ENCODE peak calls at places on chromosomes 1 and 21, in ten cellular contexts. One of them, this sample, is unnamed.

GRCh38 chr1:92877081-92877711 is 45.4 kb downstream of the RPL5 start:
- DNase-seq in CD8-positive, alpha-beta memory T cell: no peak
- DNase-seq in upper lobe of right lung: no peak
- DNase-seq in lower lobe of right lung: no peak
- DNase-seq in transverse colon: no peak
- DNase-seq in CD8-positive, alpha-beta T cell: no peak
- DNase-seq in thyroid gland: no peak
- DNase-seq in fibroblast of lung: no peak
- DNase-seq in mesenchymal stem cell: no peak
- DNase-seq in ascending aorta: no peak
- DNase-seq in this sample: no peak

GRCh38 chr1:59947047-59947938 is 20.7 kb upstream of the CYP2J2 start:
- DNase-seq in CD8-positive, alpha-beta T cell: peak; percentile 47
- DNase-seq in lower lobe of right lung: peak; percentile 51
- DNase-seq in mesenchymal stem cell: peak; percentile 62
- DNase-seq in ascending aorta: peak; percentile 69
- DNase-seq in upper lobe of right lung: no peak
- DNase-seq in fibroblast of lung: peak; percentile 75
- DNase-seq in CD8-positive, alpha-beta memory T cell: peak; percentile 21
- DNase-seq in thyroid gland: peak; percentile 48
- DNase-seq in transverse colon: peak; percentile 61
- DNase-seq in this sample: peak; percentile 71

GRCh38 chr1:110339427-110340206 is 440 bp downstream of the RBM15 start:
- DNase-seq in transverse colon: peak; percentile 63
- DNase-seq in lower lobe of right lung: peak; percentile 75
- DNase-seq in fibroblast of lung: peak; percentile 60
- DNase-seq in CD8-positive, alpha-beta T cell: peak; percentile 69
- DNase-seq in CD8-positive, alpha-beta memory T cell: peak; percentile 56
- DNase-seq in thyroid gland: peak; percentile 62
- DNase-seq in upper lobe of right lung: peak; percentile 81
- DNase-seq in ascending aorta: no peak
- DNase-seq in mesenchymal stem cell: peak; percentile 73
- DNase-seq in this sample: no peak

GRCh38 chr1:23772049-23772853 is 6.0 kb upstream of the PITHD1 start:
- DNase-seq in upper lobe of right lung: peak; percentile 92
- DNase-seq in thyroid gland: peak; percentile 88
- DNase-seq in mesenchymal stem cell: peak; percentile 81
- DNase-seq in lower lobe of right lung: peak; percentile 92
- DNase-seq in fibroblast of lung: peak; percentile 81
- DNase-seq in CD8-positive, alpha-beta T cell: peak; percentile 83
- DNase-seq in CD8-positive, alpha-beta memory T cell: peak; percentile 71
- DNase-seq in ascending aorta: peak; percentile 92
- DNase-seq in transverse colon: peak; percentile 90
- DNase-seq in this sample: peak; percentile 92

GRCh38 chr1:179251675-179252074 is 22.2 kb upstream of the ABL2 start:
- DNase-seq in mesenchymal stem cell: peak; percentile 56
- DNase-seq in lower lobe of right lung: no peak
- DNase-seq in CD8-positive, alpha-beta memory T cell: peak; percentile 4
- DNase-seq in upper lobe of right lung: no peak
- DNase-seq in transverse colon: no peak
- DNase-seq in ascending aorta: no peak
- DNase-seq in thyroid gland: no peak
- DNase-seq in fibroblast of lung: peak; percentile 75
- DNase-seq in CD8-positive, alpha-beta T cell: no peak
- DNase-seq in this sample: no peak

GRCh38 chr1:71081697-71082080 is 854 bp upstream of the ZRANB2 start:
- DNase-seq in fibroblast of lung: no peak
- DNase-seq in mesenchymal stem cell: no peak
- DNase-seq in lower lobe of right lung: peak; percentile 53
- DNase-seq in ascending aorta: no peak
- DNase-seq in upper lobe of right lung: peak; percentile 65
- DNase-seq in CD8-positive, alpha-beta memory T cell: no peak
- DNase-seq in CD8-positive, alpha-beta T cell: no peak
- DNase-seq in transverse colon: no peak
- DNase-seq in thyroid gland: peak; percentile 25
- DNase-seq in this sample: peak; percentile 27

GRCh38 chr1:246181244-246181643 is 325.8 kb downstream of the SMYD3 start:
- DNase-seq in transverse colon: no peak
- DNase-seq in lower lobe of right lung: no peak
- DNase-seq in upper lobe of right lung: no peak
- DNase-seq in fibroblast of lung: no peak
- DNase-seq in mesenchymal stem cell: no peak
- DNase-seq in CD8-positive, alpha-beta memory T cell: no peak
- DNase-seq in thyroid gland: no peak
- DNase-seq in CD8-positive, alpha-beta T cell: no peak
- DNase-seq in ascending aorta: no peak
- DNase-seq in this sample: no peak

GRCh38 chr1:245576323-245576722 is 421.5 kb downstream of the KIF26B start:
- DNase-seq in lower lobe of right lung: no peak
- DNase-seq in fibroblast of lung: no peak
- DNase-seq in upper lobe of right lung: no peak
- DNase-seq in ascending aorta: no peak
- DNase-seq in CD8-positive, alpha-beta memory T cell: no peak
- DNase-seq in CD8-positive, alpha-beta T cell: no peak
- DNase-seq in transverse colon: no peak
- DNase-seq in mesenchymal stem cell: no peak
- DNase-seq in thyroid gland: no peak
- DNase-seq in this sample: no peak

GRCh38 chr1:244789276-244789580 is 46.2 kb upstream of the COX20 start:
- DNase-seq in mesenchymal stem cell: no peak
- DNase-seq in CD8-positive, alpha-beta memory T cell: no peak
- DNase-seq in transverse colon: no peak
- DNase-seq in lower lobe of right lung: no peak
- DNase-seq in thyroid gland: no peak
- DNase-seq in ascending aorta: no peak
- DNase-seq in fibroblast of lung: no peak
- DNase-seq in upper lobe of right lung: no peak
- DNase-seq in CD8-positive, alpha-beta T cell: no peak
- DNase-seq in this sample: no peak

GRCh38 chr21:26469789-26470188 is 103.3 kb downstream of the CYYR1 start:
- DNase-seq in mesenchymal stem cell: peak; percentile 61
- DNase-seq in ascending aorta: peak; percentile 66
- DNase-seq in fibroblast of lung: peak; percentile 93
- DNase-seq in upper lobe of right lung: no peak
- DNase-seq in lower lobe of right lung: no peak
- DNase-seq in CD8-positive, alpha-beta memory T cell: no peak
- DNase-seq in transverse colon: no peak
- DNase-seq in thyroid gland: no peak
- DNase-seq in CD8-positive, alpha-beta T cell: no peak
- DNase-seq in this sample: no peak

GRCh38 chr1:172145231-172145651 is 275.2 kb upstream of the C1orf105 start:
- DNase-seq in CD8-positive, alpha-beta T cell: no peak
- DNase-seq in CD8-positive, alpha-beta memory T cell: no peak
- DNase-seq in thyroid gland: no peak
- DNase-seq in lower lobe of right lung: no peak
- DNase-seq in mesenchymal stem cell: peak; percentile 82
- DNase-seq in transverse colon: no peak
- DNase-seq in ascending aorta: no peak
- DNase-seq in fibroblast of lung: peak; percentile 73
- DNase-seq in upper lobe of right lung: no peak
- DNase-seq in this sample: no peak

GRCh38 chr1:38577937-38578443 is 281.6 kb downstream of the RRAGC start:
- DNase-seq in thyroid gland: no peak
- DNase-seq in ascending aorta: no peak
- DNase-seq in transverse colon: no peak
- DNase-seq in CD8-positive, alpha-beta memory T cell: no peak
- DNase-seq in fibroblast of lung: no peak
- DNase-seq in upper lobe of right lung: no peak
- DNase-seq in CD8-positive, alpha-beta T cell: no peak
- DNase-seq in lower lobe of right lung: no peak
- DNase-seq in mesenchymal stem cell: no peak
- DNase-seq in this sample: no peak

GRCh38 chr1:38578444-38578951 is 281.1 kb downstream of the RRAGC start:
- DNase-seq in transverse colon: no peak
- DNase-seq in lower lobe of right lung: peak; percentile 74
- DNase-seq in thyroid gland: peak; percentile 17
- DNase-seq in CD8-positive, alpha-beta T cell: no peak
- DNase-seq in ascending aorta: no peak
- DNase-seq in upper lobe of right lung: peak; percentile 83
- DNase-seq in CD8-positive, alpha-beta memory T cell: no peak
- DNase-seq in mesenchymal stem cell: no peak
- DNase-seq in fibroblast of lung: no peak
- DNase-seq in this sample: no peak

GRCh38 chr1:38580591-38580990 is 279.0 kb downstream of the RRAGC start:
- DNase-seq in ascending aorta: no peak
- DNase-seq in mesenchymal stem cell: no peak
- DNase-seq in transverse colon: no peak
- DNase-seq in thyroid gland: no peak
- DNase-seq in CD8-positive, alpha-beta T cell: no peak
- DNase-seq in CD8-positive, alpha-beta memory T cell: no peak
- DNase-seq in lower lobe of right lung: no peak
- DNase-seq in fibroblast of lung: no peak
- DNase-seq in upper lobe of right lung: no peak
- DNase-seq in this sample: no peak

GRCh38 chr1:38577385-38577784 is 282.2 kb downstream of the RRAGC start:
- DNase-seq in CD8-positive, alpha-beta memory T cell: no peak
- DNase-seq in mesenchymal stem cell: no peak
- DNase-seq in fibroblast of lung: no peak
- DNase-seq in CD8-positive, alpha-beta T cell: no peak
- DNase-seq in transverse colon: no peak
- DNase-seq in lower lobe of right lung: no peak
- DNase-seq in upper lobe of right lung: no peak
- DNase-seq in thyroid gland: no peak
- DNase-seq in ascending aorta: no peak
- DNase-seq in this sample: no peak

GRCh38 chr1:38579056-38579455 is 280.5 kb downstream of the RRAGC start:
- DNase-seq in transverse colon: no peak
- DNase-seq in upper lobe of right lung: no peak
- DNase-seq in thyroid gland: no peak
- DNase-seq in CD8-positive, alpha-beta memory T cell: no peak
- DNase-seq in CD8-positive, alpha-beta T cell: no peak
- DNase-seq in lower lobe of right lung: no peak
- DNase-seq in mesenchymal stem cell: no peak
- DNase-seq in ascending aorta: no peak
- DNase-seq in fibroblast of lung: no peak
- DNase-seq in this sample: no peak
- H3K27me3 ChIP-seq in transverse colon: peaks cover 54% of the 10 kb centered on the region
- H3K27me3 ChIP-seq in upper lobe of right lung: peaks cover 28% of the 10 kb centered on the region
- H3K27me3 ChIP-seq in thyroid gland: peaks cover 7% of the 10 kb centered on the region
- H3K27me3 ChIP-seq in CD8-positive, alpha-beta memory T cell: peaks cover 19% of the 10 kb centered on the region
- H3K27me3 ChIP-seq in CD8-positive, alpha-beta T cell: peaks cover 9% of the 10 kb centered on the region
- H3K27me3 ChIP-seq in lower lobe of right lung: peaks cover 37% of the 10 kb centered on the region
- H3K27me3 ChIP-seq in mesenchymal stem cell: peaks cover 63% of the 10 kb centered on the region
- H3K27me3 ChIP-seq in ascending aorta: no peaks in the 10 kb centered on the region
- H3K27me3 ChIP-seq in fibroblast of lung: no peaks in the 10 kb centered on the region
- H3K27me3 ChIP-seq in this sample: no peaks in the 10 kb centered on the region

GRCh38 chr21:31726407-31726806 is 5.5 kb downstream of the SCAF4 start:
- DNase-seq in thyroid gland: no peak
- DNase-seq in fibroblast of lung: no peak
- DNase-seq in mesenchymal stem cell: no peak
- DNase-seq in transverse colon: no peak
- DNase-seq in CD8-positive, alpha-beta memory T cell: no peak
- DNase-seq in ascending aorta: no peak
- DNase-seq in CD8-positive, alpha-beta T cell: no peak
- DNase-seq in lower lobe of right lung: no peak
- DNase-seq in upper lobe of right lung: no peak
- DNase-seq in this sample: no peak
- H3K27me3 ChIP-seq in thyroid gland: no peaks in the 10 kb centered on the region
- H3K27me3 ChIP-seq in fibroblast of lung: no peaks in the 10 kb centered on the region
- H3K27me3 ChIP-seq in mesenchymal stem cell: no peaks in the 10 kb centered on the region
- H3K27me3 ChIP-seq in transverse colon: no peaks in the 10 kb centered on the region
- H3K27me3 ChIP-seq in CD8-positive, alpha-beta memory T cell: no peaks in the 10 kb centered on the region
- H3K27me3 ChIP-seq in ascending aorta: no peaks in the 10 kb centered on the region
- H3K27me3 ChIP-seq in CD8-positive, alpha-beta T cell: no peaks in the 10 kb centered on the region
- H3K27me3 ChIP-seq in lower lobe of right lung: no peaks in the 10 kb centered on the region
- H3K27me3 ChIP-seq in upper lobe of right lung: no peaks in the 10 kb centered on the region
- H3K27me3 ChIP-seq in this sample: no peaks in the 10 kb centered on the region

GRCh38 chr1:53736290-53736689 is 2.7 kb downstream of the GLIS1 start:
- DNase-seq in thyroid gland: no peak
- DNase-seq in CD8-positive, alpha-beta T cell: no peak
- DNase-seq in upper lobe of right lung: no peak
- DNase-seq in ascending aorta: no peak
- DNase-seq in fibroblast of lung: peak; percentile 78
- DNase-seq in transverse colon: no peak
- DNase-seq in mesenchymal stem cell: no peak
- DNase-seq in lower lobe of right lung: no peak
- DNase-seq in CD8-positive, alpha-beta memory T cell: no peak
- DNase-seq in this sample: no peak

GRCh38 chr1:53738205-53739108 is 507 bp downstream of the GLIS1 start:
- DNase-seq in transverse colon: no peak
- DNase-seq in fibroblast of lung: peak; percentile 18
- DNase-seq in lower lobe of right lung: no peak
- DNase-seq in CD8-positive, alpha-beta T cell: no peak
- DNase-seq in ascending aorta: no peak
- DNase-seq in CD8-positive, alpha-beta memory T cell: no peak
- DNase-seq in mesenchymal stem cell: no peak
- DNase-seq in thyroid gland: peak; percentile 15
- DNase-seq in upper lobe of right lung: peak; percentile 64
- DNase-seq in this sample: peak; percentile 6

GRCh38 chr1:53737648-53738204 is 1.2 kb downstream of the GLIS1 start:
- DNase-seq in mesenchymal stem cell: no peak
- DNase-seq in fibroblast of lung: peak; percentile 31
- DNase-seq in CD8-positive, alpha-beta T cell: no peak
- DNase-seq in ascending aorta: no peak
- DNase-seq in thyroid gland: peak; percentile 14
- DNase-seq in lower lobe of right lung: no peak
- DNase-seq in transverse colon: no peak
- DNase-seq in upper lobe of right lung: no peak
- DNase-seq in CD8-positive, alpha-beta memory T cell: no peak
- DNase-seq in this sample: no peak

GRCh38 chr1:53740621-53741105 is 1.7 kb upstream of the GLIS1 start:
- DNase-seq in transverse colon: no peak
- DNase-seq in lower lobe of right lung: no peak
- DNase-seq in upper lobe of right lung: no peak
- DNase-seq in fibroblast of lung: peak; percentile 90
- DNase-seq in ascending aorta: no peak
- DNase-seq in thyroid gland: peak; percentile 51
- DNase-seq in mesenchymal stem cell: peak; percentile 30
- DNase-seq in CD8-positive, alpha-beta memory T cell: no peak
- DNase-seq in CD8-positive, alpha-beta T cell: no peak
- DNase-seq in this sample: no peak

DNA sequence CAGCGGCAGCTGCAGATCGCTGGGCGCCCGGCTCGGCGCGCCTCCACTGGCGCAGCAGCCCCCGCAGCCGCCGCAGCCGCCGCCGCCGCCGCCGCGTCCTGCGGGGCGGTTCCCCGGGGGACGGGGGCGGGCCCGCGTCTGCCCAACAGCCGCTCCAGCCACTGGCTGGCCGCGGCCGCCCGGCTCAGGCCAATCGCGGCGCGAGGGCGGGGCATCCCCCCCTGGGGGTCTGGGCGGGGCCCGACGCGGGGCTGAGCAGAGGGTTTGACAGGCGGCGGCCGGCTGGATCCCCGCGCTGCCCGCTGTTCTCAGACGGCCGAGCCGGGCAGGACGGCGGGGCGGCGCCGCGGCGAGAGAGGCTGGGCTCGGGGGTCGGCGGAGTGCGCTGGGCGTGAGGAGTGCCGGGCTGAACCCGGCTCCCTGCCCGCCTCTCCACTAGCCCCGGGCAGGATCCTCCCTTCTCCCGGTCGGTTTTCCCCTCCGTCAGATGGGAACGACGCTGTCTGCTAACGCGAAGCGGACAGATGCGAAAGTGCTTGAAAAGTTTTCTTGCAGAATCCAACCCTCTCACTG is at the start of gene GLIS1:
- DNase-seq in ascending aorta: peak; percentile 80
- DNase-seq in fibroblast of lung: peak; percentile 85
- DNase-seq in CD8-positive, alpha-beta memory T cell: peak; percentile 32
- DNase-seq in mesenchymal stem cell: peak; percentile 82
- DNase-seq in transverse colon: peak; percentile 80
- DNase-seq in lower lobe of right lung: peak; percentile 74
- DNase-seq in upper lobe of right lung: peak; percentile 87
- DNase-seq in CD8-positive, alpha-beta T cell: no peak
- DNase-seq in thyroid gland: peak; percentile 85
- DNase-seq in this sample: peak; percentile 68
- H3K27me3 ChIP-seq in ascending aorta: no peaks in the 10 kb centered on the region
- H3K27me3 ChIP-seq in fibroblast of lung: peaks cover 15% of the 10 kb centered on the region
- H3K27me3 ChIP-seq in CD8-positive, alpha-beta memory T cell: peaks cover 23% of the 10 kb centered on the region
- H3K27me3 ChIP-seq in mesenchymal stem cell: peaks cover 43% of the 10 kb centered on the region
- H3K27me3 ChIP-seq in transverse colon: peaks cover 98% of the 10 kb centered on the region
- H3K27me3 ChIP-seq in lower lobe of right lung: peaks cover 56% of the 10 kb centered on the region
- H3K27me3 ChIP-seq in upper lobe of right lung: peaks cover 58% of the 10 kb centered on the region
- H3K27me3 ChIP-seq in CD8-positive, alpha-beta T cell: peaks cover 9% of the 10 kb centered on the region
- H3K27me3 ChIP-seq in thyroid gland: no peaks in the 10 kb centered on the region
- H3K27me3 ChIP-seq in this sample: peaks cover 3% of the 10 kb centered on the region

GRCh38 chr1:33588726-33589125 is 116.3 kb downstream of the ZSCAN20 start:
- DNase-seq in CD8-positive, alpha-beta memory T cell: no peak
- DNase-seq in fibroblast of lung: no peak
- DNase-seq in upper lobe of right lung: no peak
- DNase-seq in CD8-positive, alpha-beta T cell: no peak
- DNase-seq in ascending aorta: no peak
- DNase-seq in thyroid gland: no peak
- DNase-seq in mesenchymal stem cell: no peak
- DNase-seq in lower lobe of right lung: no peak
- DNase-seq in transverse colon: no peak
- DNase-seq in this sample: no peak
- H3K27me3 ChIP-seq in CD8-positive, alpha-beta memory T cell: no peaks in the 10 kb centered on the region
- H3K27me3 ChIP-seq in fibroblast of lung: no peaks in the 10 kb centered on the region
- H3K27me3 ChIP-seq in upper lobe of right lung: no peaks in the 10 kb centered on the region
- H3K27me3 ChIP-seq in CD8-positive, alpha-beta T cell: peaks cover 3% of the 10 kb centered on the region
- H3K27me3 ChIP-seq in ascending aorta: no peaks in the 10 kb centered on the region
- H3K27me3 ChIP-seq in thyroid gland: no peaks in the 10 kb centered on the region
- H3K27me3 ChIP-seq in mesenchymal stem cell: no peaks in the 10 kb centered on the region
- H3K27me3 ChIP-seq in lower lobe of right lung: no peaks in the 10 kb centered on the region
- H3K27me3 ChIP-seq in transverse colon: no peaks in the 10 kb centered on the region
- H3K27me3 ChIP-seq in this sample: no peaks in the 10 kb centered on the region